ENCODE peak calls at places on chromosomes 3 and 15, in five cellular contexts. W is HCT116, N is HepG2, P is K562, L is A549. R is an unnamed sample. For H3K4me1, the result is how much of the 10 kb centered on the place peaks cover.

GRCh38 chr15:51969728-51970127 is 1.9 kb downstream of the LEO1 start:
- DNase-seq in W (no peak), N (no peak), P (no peak), L (no peak), R (no peak)

GRCh38 chr3:165383381-165383780 is 187.2 kb upstream of the SLITRK3 start:
- DNase-seq in W (no peak), N (no peak), P (no peak), L (no peak), R (no peak)

GRCh38 chr3:106711650-106712049 is 665.6 kb upstream of the CCDC54 start:
- DNase-seq in W (no peak), N (no peak), P (no peak), L (no peak), R (no peak)

GRCh38 chr15:80055933-80056332 is 3.5 kb upstream of the ZFAND6 start:
- DNase-seq in W (no peak), N (no peak), P (no peak), L (no peak), R (no peak)

GRCh38 chr15:74200394-74200793 is 2.2 kb downstream of the STRA6 start:
- DNase-seq in W (peak), N (no peak), P (no peak), L (peak), R (peak)

GRCh38 chr3:17315905-17316304 is 426.5 kb downstream of the TBC1D5 start:
- DNase-seq in W (no peak), N (no peak), P (no peak), L (no peak), R (no peak)

GRCh38 chr15:76988874-76989780 is 5.8 kb upstream of the PSTPIP1 start:
- DNase-seq in W (no peak), N (no peak), P (no peak), L (no peak), R (no peak)

GRCh38 chr15:76954744-76955143 is 23.2 kb downstream of the RCN2 start:
- DNase-seq in W (no peak), N (no peak), P (no peak), L (no peak), R (no peak)

GRCh38 chr15:70762469-70763119 is 764 bp downstream of the UACA start:
- DNase-seq in W (peak), N (no peak), P (no peak), L (peak), R (peak)

GRCh38 chr15:49606594-49606993 is 14.0 kb downstream of the FAM227B start:
- DNase-seq in W (no peak), N (no peak), P (no peak), L (no peak), R (peak)

GRCh38 chr3:124243253-124243859 is 251.4 kb upstream of the ROPN1 start:
- DNase-seq in W (no peak), N (no peak), P (no peak), L (no peak), R (no peak)

GRCh38 chr3:124250053-124250452 is 258.1 kb upstream of the ROPN1 start:
- DNase-seq in W (no peak), N (no peak), P (no peak), L (no peak), R (peak)

GRCh38 chr3:124246366-124246765 is 254.4 kb upstream of the ROPN1 start:
- DNase-seq in W (no peak), N (no peak), P (no peak), L (no peak), R (no peak)

GRCh38 chr3:124246949-124247348 is 255.0 kb upstream of the ROPN1 start:
- DNase-seq in W (peak), N (peak), P (peak), L (peak), R (peak)

DNA sequence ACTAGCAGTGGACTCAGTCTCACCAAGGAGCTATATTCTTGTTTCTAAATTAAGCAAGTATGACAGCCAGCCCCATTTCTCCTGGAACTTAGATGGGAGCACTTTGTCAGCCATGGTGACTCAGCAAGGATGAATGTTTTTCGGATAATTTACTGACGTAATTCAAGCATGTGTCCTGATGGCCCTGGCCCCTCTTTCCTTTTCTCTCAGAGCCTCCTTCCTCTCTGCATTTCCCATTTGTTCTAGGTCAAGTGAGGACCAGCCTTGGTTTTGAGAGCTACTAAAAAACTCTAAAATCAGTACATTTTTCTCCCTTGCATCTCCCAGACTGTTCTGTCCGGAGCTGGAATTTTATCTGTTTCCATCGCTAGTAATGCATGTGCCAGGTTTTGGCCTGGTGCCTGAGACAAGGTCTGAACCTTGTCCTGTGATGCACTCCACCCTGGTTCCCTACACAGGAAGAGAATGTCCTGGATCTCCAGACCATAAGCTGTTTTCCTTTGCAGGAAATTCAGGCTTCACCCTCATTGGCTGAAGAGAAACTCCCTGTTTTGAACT is 256.6 kb upstream of the ROPN1 start:
- DNase-seq in W (no peak), N (no peak), P (no peak), L (peak), R (peak)
- TF ChIP-seq MAX in W (no peak), N (no peak), P (no peak), L (peak), R (no peak)

DNA sequence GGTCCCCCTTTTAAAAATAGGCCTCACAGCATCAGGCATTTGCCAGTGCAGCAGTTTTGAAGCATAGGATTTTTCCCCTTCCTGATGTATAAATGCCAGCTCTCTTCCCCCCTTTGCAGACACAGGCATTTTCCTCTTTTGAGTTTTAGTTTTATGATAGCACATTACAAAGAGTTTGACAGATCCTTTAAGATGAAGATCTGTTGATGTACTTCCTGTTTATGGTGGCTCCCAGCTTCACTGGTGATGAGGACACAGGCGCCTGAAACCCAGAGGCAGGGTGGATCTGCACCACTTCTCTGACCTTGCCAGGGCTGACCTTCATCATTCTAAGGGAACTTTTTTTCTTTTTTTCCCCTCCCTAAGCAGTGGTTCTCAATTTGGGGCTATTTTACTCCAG is 243.4 kb downstream of the PTPRG start:
- DNase-seq in W (no peak), N (no peak), P (no peak), L (no peak), R (no peak)
- H3K4me1 ChIP-seq in W (under half), N (under half), P (under half), L (under half), R (under half)

GRCh38 chr3:87191175-87191574 is 35.9 kb upstream of the CHMP2B start:
- DNase-seq in W (no peak), N (no peak), P (no peak), L (no peak), R (peak)
- TF ChIP-seq MAX in W (no peak), N (no peak), P (no peak), L (no peak), R (no peak)

GRCh38 chr3:55884066-55884465 is 397.0 kb upstream of the WNT5A start:
- DNase-seq in W (no peak), N (no peak), P (no peak), L (no peak), R (no peak)
- H3K4me1 ChIP-seq in W (under half), N (under half), P (under half), L (under half), R (under half)

DNA sequence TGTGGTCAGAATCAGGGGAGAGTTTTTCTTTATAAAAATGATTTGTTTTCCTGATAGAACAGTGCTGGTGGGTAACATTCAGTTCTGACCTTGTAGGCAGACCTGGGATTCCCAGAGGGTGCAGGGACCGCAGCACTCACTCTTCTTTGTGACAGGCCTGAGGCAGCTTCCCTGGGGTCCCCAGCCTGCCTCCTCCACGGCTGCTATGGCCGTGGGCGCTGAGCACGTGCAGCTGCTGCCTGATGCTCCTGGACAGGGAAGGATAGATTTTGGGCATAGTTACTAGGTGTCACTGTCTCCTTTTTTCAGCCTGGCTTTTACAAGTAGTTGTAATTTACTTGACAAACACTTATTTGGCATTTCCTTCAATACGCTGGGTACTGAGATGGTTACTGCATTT is 39.1 kb downstream of the CACNA1D start:
- DNase-seq in W (no peak), N (no peak), P (no peak), L (no peak), R (no peak)
- TF ChIP-seq MAX in W (no peak), N (no peak), P (no peak), L (no peak), R (no peak)